ENCODE peak calls at places on chromosomes 6 and 20, in ten cellular contexts. One of them, this sample, is unnamed.
A peak's percentile ranks its signal among the peaks of the same experiment; 100 is the strongest.

GRCh38 chr6:10586302-10586701 is 65.2 kb downstream of the GCNT2 start:
- DNase-seq in tibial artery: no peak
- DNase-seq in GDM1: no peak
- DNase-seq in fibroblast of the aortic adventitia: no peak
- DNase-seq in effector CD4-positive, alpha-beta T cell: no peak
- DNase-seq in GM13976: no peak
- DNase-seq in stimulated activated CD4-positive, alpha-beta T cell treated with anti-CD3 and anti-CD28 coated beads, Interleukin-2, amount 100 ng/mL, for 4 hours: no peak
- DNase-seq in H9: no peak
- DNase-seq in NCI-H187 treated with DMSO at 0.1 percent for 48 hours: no peak
- DNase-seq in pons: no peak
- DNase-seq in this sample: no peak

GRCh38 chr20:62969179-62969760 is 16.8 kb downstream of the SLC17A9 start:
- DNase-seq in stimulated activated CD4-positive, alpha-beta T cell treated with anti-CD3 and anti-CD28 coated beads, Interleukin-2, amount 100 ng/mL, for 4 hours: no peak
- DNase-seq in GDM1: no peak
- DNase-seq in effector CD4-positive, alpha-beta T cell: no peak
- DNase-seq in tibial artery: no peak
- DNase-seq in pons: no peak
- DNase-seq in fibroblast of the aortic adventitia: no peak
- DNase-seq in H9: no peak
- DNase-seq in NCI-H187 treated with DMSO at 0.1 percent for 48 hours: no peak
- DNase-seq in GM13976: no peak
- DNase-seq in this sample: no peak

GRCh38 chr6:6494677-6495076 is 93.8 kb upstream of the LY86 start:
- DNase-seq in effector CD4-positive, alpha-beta T cell: no peak
- DNase-seq in H9: peak; percentile 85
- DNase-seq in GM13976: peak; percentile 71
- DNase-seq in NCI-H187 treated with DMSO at 0.1 percent for 48 hours: no peak
- DNase-seq in fibroblast of the aortic adventitia: no peak
- DNase-seq in GDM1: no peak
- DNase-seq in pons: no peak
- DNase-seq in tibial artery: peak; percentile 70
- DNase-seq in stimulated activated CD4-positive, alpha-beta T cell treated with anti-CD3 and anti-CD28 coated beads, Interleukin-2, amount 100 ng/mL, for 4 hours: no peak
- DNase-seq in this sample: no peak

GRCh38 chr6:129369737-129370136 is 340.2 kb downstream of the ARHGAP18 start:
- DNase-seq in GDM1: no peak
- DNase-seq in fibroblast of the aortic adventitia: no peak
- DNase-seq in NCI-H187 treated with DMSO at 0.1 percent for 48 hours: no peak
- DNase-seq in effector CD4-positive, alpha-beta T cell: no peak
- DNase-seq in H9: no peak
- DNase-seq in tibial artery: no peak
- DNase-seq in GM13976: no peak
- DNase-seq in pons: no peak
- DNase-seq in stimulated activated CD4-positive, alpha-beta T cell treated with anti-CD3 and anti-CD28 coated beads, Interleukin-2, amount 100 ng/mL, for 4 hours: no peak
- DNase-seq in this sample: no peak

GRCh38 chr6:155544677-155545076 is 89.0 kb upstream of the NOX3 start:
- DNase-seq in fibroblast of the aortic adventitia: no peak
- DNase-seq in effector CD4-positive, alpha-beta T cell: no peak
- DNase-seq in tibial artery: no peak
- DNase-seq in pons: no peak
- DNase-seq in NCI-H187 treated with DMSO at 0.1 percent for 48 hours: no peak
- DNase-seq in GDM1: no peak
- DNase-seq in GM13976: no peak
- DNase-seq in stimulated activated CD4-positive, alpha-beta T cell treated with anti-CD3 and anti-CD28 coated beads, Interleukin-2, amount 100 ng/mL, for 4 hours: no peak
- DNase-seq in H9: no peak
- DNase-seq in this sample: no peak

GRCh38 chr20:44235702-44236101 is 11.4 kb upstream of the GDAP1L1 start:
- DNase-seq in stimulated activated CD4-positive, alpha-beta T cell treated with anti-CD3 and anti-CD28 coated beads, Interleukin-2, amount 100 ng/mL, for 4 hours: no peak
- DNase-seq in tibial artery: no peak
- DNase-seq in NCI-H187 treated with DMSO at 0.1 percent for 48 hours: no peak
- DNase-seq in GDM1: no peak
- DNase-seq in pons: no peak
- DNase-seq in fibroblast of the aortic adventitia: no peak
- DNase-seq in effector CD4-positive, alpha-beta T cell: no peak
- DNase-seq in H9: no peak
- DNase-seq in GM13976: no peak
- DNase-seq in this sample: no peak

GRCh38 chr20:50646483-50646996 is 44.8 kb downstream of the RIPOR3 start:
- DNase-seq in fibroblast of the aortic adventitia: peak; percentile 64
- DNase-seq in GM13976: no peak
- DNase-seq in effector CD4-positive, alpha-beta T cell: no peak
- DNase-seq in pons: no peak
- DNase-seq in stimulated activated CD4-positive, alpha-beta T cell treated with anti-CD3 and anti-CD28 coated beads, Interleukin-2, amount 100 ng/mL, for 4 hours: no peak
- DNase-seq in GDM1: no peak
- DNase-seq in NCI-H187 treated with DMSO at 0.1 percent for 48 hours: no peak
- DNase-seq in H9: no peak
- DNase-seq in tibial artery: no peak
- DNase-seq in this sample: no peak

GRCh38 chr6:107646176-107646575 is 156.3 kb downstream of the SOBP start:
- DNase-seq in stimulated activated CD4-positive, alpha-beta T cell treated with anti-CD3 and anti-CD28 coated beads, Interleukin-2, amount 100 ng/mL, for 4 hours: no peak
- DNase-seq in effector CD4-positive, alpha-beta T cell: no peak
- DNase-seq in pons: no peak
- DNase-seq in GDM1: no peak
- DNase-seq in NCI-H187 treated with DMSO at 0.1 percent for 48 hours: no peak
- DNase-seq in fibroblast of the aortic adventitia: peak; percentile 94
- DNase-seq in H9: no peak
- DNase-seq in tibial artery: peak; percentile 72
- DNase-seq in GM13976: no peak
- DNase-seq in this sample: no peak

GRCh38 chr6:116500969-116501433 is 10.4 kb upstream of the CALHM5 start:
- DNase-seq in stimulated activated CD4-positive, alpha-beta T cell treated with anti-CD3 and anti-CD28 coated beads, Interleukin-2, amount 100 ng/mL, for 4 hours: no peak
- DNase-seq in GM13976: no peak
- DNase-seq in effector CD4-positive, alpha-beta T cell: no peak
- DNase-seq in fibroblast of the aortic adventitia: peak; percentile 34
- DNase-seq in pons: no peak
- DNase-seq in H9: peak; percentile 39
- DNase-seq in NCI-H187 treated with DMSO at 0.1 percent for 48 hours: no peak
- DNase-seq in GDM1: no peak
- DNase-seq in tibial artery: no peak
- DNase-seq in this sample: no peak

GRCh38 chr6:52390361-52390727 is 28.4 kb downstream of the PAQR8 start:
- DNase-seq in H9: no peak
- DNase-seq in GM13976: peak; percentile 53
- DNase-seq in effector CD4-positive, alpha-beta T cell: peak; percentile 60
- DNase-seq in GDM1: peak; percentile 49
- DNase-seq in stimulated activated CD4-positive, alpha-beta T cell treated with anti-CD3 and anti-CD28 coated beads, Interleukin-2, amount 100 ng/mL, for 4 hours: peak; percentile 48
- DNase-seq in NCI-H187 treated with DMSO at 0.1 percent for 48 hours: no peak
- DNase-seq in pons: no peak
- DNase-seq in tibial artery: no peak
- DNase-seq in fibroblast of the aortic adventitia: peak; percentile 55
- DNase-seq in this sample: peak; percentile 40

GRCh38 chr20:50992733-50993457 is 30.0 kb downstream of the KCNG1 start:
- DNase-seq in NCI-H187 treated with DMSO at 0.1 percent for 48 hours: no peak
- DNase-seq in fibroblast of the aortic adventitia: peak; percentile 76
- DNase-seq in GDM1: peak; percentile 49
- DNase-seq in pons: peak; percentile 25
- DNase-seq in H9: peak; percentile 94
- DNase-seq in effector CD4-positive, alpha-beta T cell: no peak
- DNase-seq in tibial artery: no peak
- DNase-seq in stimulated activated CD4-positive, alpha-beta T cell treated with anti-CD3 and anti-CD28 coated beads, Interleukin-2, amount 100 ng/mL, for 4 hours: no peak
- DNase-seq in GM13976: peak; percentile 65
- DNase-seq in this sample: no peak

GRCh38 chr20:5654557-5654956 is 95.6 kb upstream of the SHLD1 start:
- DNase-seq in tibial artery: no peak
- DNase-seq in GM13976: no peak
- DNase-seq in H9: no peak
- DNase-seq in effector CD4-positive, alpha-beta T cell: no peak
- DNase-seq in fibroblast of the aortic adventitia: peak; percentile 95
- DNase-seq in stimulated activated CD4-positive, alpha-beta T cell treated with anti-CD3 and anti-CD28 coated beads, Interleukin-2, amount 100 ng/mL, for 4 hours: no peak
- DNase-seq in NCI-H187 treated with DMSO at 0.1 percent for 48 hours: no peak
- DNase-seq in GDM1: no peak
- DNase-seq in pons: no peak
- DNase-seq in this sample: no peak

GRCh38 chr6:25027221-25027916 is 91.6 kb upstream of the RIPOR2 start:
- DNase-seq in effector CD4-positive, alpha-beta T cell: peak; percentile 71
- DNase-seq in pons: no peak
- DNase-seq in GDM1: no peak
- DNase-seq in tibial artery: no peak
- DNase-seq in NCI-H187 treated with DMSO at 0.1 percent for 48 hours: no peak
- DNase-seq in H9: peak; percentile 69
- DNase-seq in GM13976: peak; percentile 88
- DNase-seq in stimulated activated CD4-positive, alpha-beta T cell treated with anti-CD3 and anti-CD28 coated beads, Interleukin-2, amount 100 ng/mL, for 4 hours: peak; percentile 64
- DNase-seq in fibroblast of the aortic adventitia: no peak
- DNase-seq in this sample: peak; percentile 34

GRCh38 chr6:20778460-20778859 is 244.2 kb downstream of the CDKAL1 start:
- DNase-seq in tibial artery: no peak
- DNase-seq in GDM1: no peak
- DNase-seq in GM13976: no peak
- DNase-seq in fibroblast of the aortic adventitia: no peak
- DNase-seq in pons: no peak
- DNase-seq in NCI-H187 treated with DMSO at 0.1 percent for 48 hours: no peak
- DNase-seq in effector CD4-positive, alpha-beta T cell: no peak
- DNase-seq in stimulated activated CD4-positive, alpha-beta T cell treated with anti-CD3 and anti-CD28 coated beads, Interleukin-2, amount 100 ng/mL, for 4 hours: no peak
- DNase-seq in H9: no peak
- DNase-seq in this sample: no peak

GRCh38 chr20:3606021-3606420 is 57.2 kb downstream of the GFRA4 start:
- DNase-seq in tibial artery: no peak
- DNase-seq in GDM1: peak; percentile 48
- DNase-seq in H9: no peak
- DNase-seq in NCI-H187 treated with DMSO at 0.1 percent for 48 hours: no peak
- DNase-seq in stimulated activated CD4-positive, alpha-beta T cell treated with anti-CD3 and anti-CD28 coated beads, Interleukin-2, amount 100 ng/mL, for 4 hours: no peak
- DNase-seq in effector CD4-positive, alpha-beta T cell: no peak
- DNase-seq in pons: no peak
- DNase-seq in fibroblast of the aortic adventitia: peak; percentile 10
- DNase-seq in GM13976: no peak
- DNase-seq in this sample: no peak

GRCh38 chr6:41097467-41098090 is 24.8 kb downstream of the NFYA start:
- DNase-seq in NCI-H187 treated with DMSO at 0.1 percent for 48 hours: no peak
- DNase-seq in fibroblast of the aortic adventitia: peak; percentile 66
- DNase-seq in GDM1: no peak
- DNase-seq in pons: peak; percentile 19
- DNase-seq in stimulated activated CD4-positive, alpha-beta T cell treated with anti-CD3 and anti-CD28 coated beads, Interleukin-2, amount 100 ng/mL, for 4 hours: no peak
- DNase-seq in GM13976: no peak
- DNase-seq in effector CD4-positive, alpha-beta T cell: no peak
- DNase-seq in tibial artery: no peak
- DNase-seq in H9: no peak
- DNase-seq in this sample: no peak

GRCh38 chr6:169665289-169665688 is 36.5 kb downstream of the WDR27 start:
- DNase-seq in GM13976: no peak
- DNase-seq in pons: no peak
- DNase-seq in fibroblast of the aortic adventitia: no peak
- DNase-seq in tibial artery: no peak
- DNase-seq in stimulated activated CD4-positive, alpha-beta T cell treated with anti-CD3 and anti-CD28 coated beads, Interleukin-2, amount 100 ng/mL, for 4 hours: no peak
- DNase-seq in effector CD4-positive, alpha-beta T cell: no peak
- DNase-seq in GDM1: no peak
- DNase-seq in NCI-H187 treated with DMSO at 0.1 percent for 48 hours: peak; percentile 62
- DNase-seq in H9: no peak
- DNase-seq in this sample: no peak

GRCh38 chr6:87825865-87826264 is 123.8 kb upstream of the AKIRIN2 start:
- DNase-seq in NCI-H187 treated with DMSO at 0.1 percent for 48 hours: no peak
- DNase-seq in GM13976: no peak
- DNase-seq in stimulated activated CD4-positive, alpha-beta T cell treated with anti-CD3 and anti-CD28 coated beads, Interleukin-2, amount 100 ng/mL, for 4 hours: no peak
- DNase-seq in effector CD4-positive, alpha-beta T cell: no peak
- DNase-seq in tibial artery: no peak
- DNase-seq in fibroblast of the aortic adventitia: no peak
- DNase-seq in GDM1: no peak
- DNase-seq in H9: no peak
- DNase-seq in pons: no peak
- DNase-seq in this sample: no peak

GRCh38 chr20:32780749-32781402 is 18.7 kb downstream of the DNMT3B start:
- DNase-seq in tibial artery: no peak
- DNase-seq in H9: peak; percentile 64
- DNase-seq in fibroblast of the aortic adventitia: no peak
- DNase-seq in GDM1: no peak
- DNase-seq in effector CD4-positive, alpha-beta T cell: no peak
- DNase-seq in stimulated activated CD4-positive, alpha-beta T cell treated with anti-CD3 and anti-CD28 coated beads, Interleukin-2, amount 100 ng/mL, for 4 hours: no peak
- DNase-seq in GM13976: no peak
- DNase-seq in pons: peak; percentile 91
- DNase-seq in NCI-H187 treated with DMSO at 0.1 percent for 48 hours: no peak
- DNase-seq in this sample: no peak

GRCh38 chr6:150260931-150261330 is 107.9 kb upstream of the IYD start:
- DNase-seq in effector CD4-positive, alpha-beta T cell: no peak
- DNase-seq in GDM1: no peak
- DNase-seq in pons: no peak
- DNase-seq in stimulated activated CD4-positive, alpha-beta T cell treated with anti-CD3 and anti-CD28 coated beads, Interleukin-2, amount 100 ng/mL, for 4 hours: no peak
- DNase-seq in fibroblast of the aortic adventitia: no peak
- DNase-seq in GM13976: no peak
- DNase-seq in H9: no peak
- DNase-seq in tibial artery: no peak
- DNase-seq in NCI-H187 treated with DMSO at 0.1 percent for 48 hours: no peak
- DNase-seq in this sample: no peak

GRCh38 chr20:9617940-9618339 is 103.5 kb downstream of the LAMP5 start:
- DNase-seq in fibroblast of the aortic adventitia: peak; percentile 27
- DNase-seq in stimulated activated CD4-positive, alpha-beta T cell treated with anti-CD3 and anti-CD28 coated beads, Interleukin-2, amount 100 ng/mL, for 4 hours: no peak
- DNase-seq in tibial artery: no peak
- DNase-seq in pons: peak; percentile 75
- DNase-seq in GM13976: no peak
- DNase-seq in effector CD4-positive, alpha-beta T cell: no peak
- DNase-seq in GDM1: no peak
- DNase-seq in H9: no peak
- DNase-seq in NCI-H187 treated with DMSO at 0.1 percent for 48 hours: peak; percentile 5
- DNase-seq in this sample: no peak

GRCh38 chr6:161694995-161695394 is 421.1 kb upstream of the AGPAT4 start:
- DNase-seq in GM13976: no peak
- DNase-seq in fibroblast of the aortic adventitia: peak; percentile 33
- DNase-seq in stimulated activated CD4-positive, alpha-beta T cell treated with anti-CD3 and anti-CD28 coated beads, Interleukin-2, amount 100 ng/mL, for 4 hours: no peak
- DNase-seq in GDM1: no peak
- DNase-seq in NCI-H187 treated with DMSO at 0.1 percent for 48 hours: no peak
- DNase-seq in H9: peak; percentile 36
- DNase-seq in effector CD4-positive, alpha-beta T cell: no peak
- DNase-seq in tibial artery: no peak
- DNase-seq in pons: peak; percentile 32
- DNase-seq in this sample: no peak

GRCh38 chr6:44254957-44255808 is 2.1 kb downstream of the SLC35B2 start:
- DNase-seq in fibroblast of the aortic adventitia: no peak
- DNase-seq in stimulated activated CD4-positive, alpha-beta T cell treated with anti-CD3 and anti-CD28 coated beads, Interleukin-2, amount 100 ng/mL, for 4 hours: no peak
- DNase-seq in H9: peak; percentile 72
- DNase-seq in GM13976: no peak
- DNase-seq in GDM1: no peak
- DNase-seq in tibial artery: no peak
- DNase-seq in effector CD4-positive, alpha-beta T cell: no peak
- DNase-seq in pons: no peak
- DNase-seq in NCI-H187 treated with DMSO at 0.1 percent for 48 hours: no peak
- DNase-seq in this sample: no peak

This sample was measured in effector CD8-positive, alpha-beta T cell.